ENCODE peak calls at places on chromosomes 6 and 20, in four cellular contexts. Q is type B pancreatic cell, K is cerebellar nuclear complex, Z is dermis microvascular lymphatic vessel endothelial cell. U is an unnamed sample.

GRCh38 chr6:152127429-152128165 is 320.1 kb downstream of the ESR1 start:
- DNase-seq in Q (no peak), K (no peak), Z (no peak), U (peak; percentile 29)

GRCh38 chr20:10132391-10132790 is 86.2 kb upstream of the SNAP25 start:
- DNase-seq in Q (no peak), K (no peak), Z (no peak), U (no peak)

GRCh38 chr6:83125425-83125824 is 58.0 kb downstream of the DOP1A start:
- DNase-seq in Q (no peak), K (no peak), Z (no peak), U (no peak)

GRCh38 chr6:31075528-31075927 is 36.8 kb downstream of the C6orf15 start:
- DNase-seq in Q (no peak), K (no peak), Z (no peak), U (peak; percentile 86)

GRCh38 chr20:57633945-57634491 is 13.8 kb upstream of the ZBP1 start:
- DNase-seq in Q (no peak), K (no peak), Z (no peak), U (no peak)

GRCh38 chr6:114030767-114031166 is 59.8 kb upstream of the HDAC2 start:
- DNase-seq in Q (no peak), K (no peak), Z (no peak), U (no peak)

GRCh38 chr6:15551798-15552197 is 111.0 kb downstream of the DTNBP1 start:
- DNase-seq in Q (no peak), K (no peak), Z (peak; percentile 95), U (no peak)

GRCh38 chr6:35083507-35083906 is 57.6 kb downstream of the TCP11 start:
- DNase-seq in Q (peak; percentile 58), K (no peak), Z (no peak), U (no peak)

GRCh38 chr6:49787176-49787575 is at the start of gene PGK2:
- DNase-seq in Q (no peak), K (no peak), Z (no peak), U (no peak)

GRCh38 chr6:43847741-43848630 is 78.0 kb downstream of the VEGFA start:
- DNase-seq in Q (no peak), K (no peak), Z (no peak), U (peak; percentile 67)

GRCh38 chr20:24745206-24745605 is 203.9 kb upstream of the CST7 start:
- DNase-seq in Q (peak; percentile 20), K (no peak), Z (no peak), U (no peak)

GRCh38 chr20:38113401-38114325 is 51.4 kb downstream of the TGM2 start:
- DNase-seq in Q (peak; percentile 55), K (no peak), Z (peak; percentile 61), U (peak; percentile 52)

GRCh38 chr20:63220696-63221399 is 4.9 kb upstream of the YTHDF1 start:
- DNase-seq in Q (no peak), K (no peak), Z (no peak), U (no peak)

GRCh38 chr20:11852801-11853200 is 64.9 kb upstream of the BTBD3 start:
- DNase-seq in Q (no peak), K (no peak), Z (no peak), U (peak; percentile 67)

GRCh38 chr6:14026831-14027539 is 90.6 kb upstream of the CD83 start:
- DNase-seq in Q (no peak), K (peak; percentile 88), Z (peak; percentile 88), U (peak; percentile 68)

GRCh38 chr20:10454135-10454750 is 19.1 kb downstream of the SLX4IP start:
- DNase-seq in Q (no peak), K (no peak), Z (no peak), U (no peak)

GRCh38 chr20:50579511-50579910 is 69.3 kb downstream of the PTPN1 start:
- DNase-seq in Q (no peak), K (no peak), Z (no peak), U (no peak)

GRCh38 chr20:50695144-50695872 is 4.0 kb upstream of the RIPOR3 start:
- DNase-seq in Q (no peak), K (no peak), Z (no peak), U (no peak)

GRCh38 chr6:85537055-85537494 is 56.6 kb downstream of the SNX14 start:
- DNase-seq in Q (no peak), K (no peak), Z (peak; percentile 9), U (peak; percentile 13)

U was measured in EH.